ENCODE peak calls at places on chromosomes 4 and X, in eight cellular contexts. N is OCI-LY7; U is IMR-90; M is mesendoderm; L is CD4-positive, CD25-positive, alpha-beta regulatory T cell; J is testis; Y is cardiac muscle cell; O is CD8-positive, alpha-beta memory T cell. S is an unnamed sample.
A peak's percentile ranks its signal among the peaks of the same experiment; 100 is the strongest.

GRCh38 chr4:181272427-181272826 is 970.8 kb upstream of the TENM3 start:
- DNase-seq in M (no peak), U (no peak), L (no peak), J (no peak), Y (no peak), O (no peak), N (no peak), S (no peak)

GRCh38 chr4:108333353-108333920 is 164.7 kb upstream of the LEF1 start:
- DNase-seq in L (no peak), U (no peak), Y (no peak), N (no peak), O (no peak), M (no peak), J (no peak), S (no peak)

GRCh38 chr4:117773067-117773946 is 261.0 kb upstream of the NDST3 start:
- DNase-seq in L (no peak), O (no peak), U (no peak), M (no peak), Y (no peak), J (no peak), N (no peak), S (no peak)

GRCh38 chrX:12866451-12867377 is at the start of gene TLR7:
- DNase-seq in Y (no peak), J (no peak), O (no peak), N (peak; percentile 58), M (no peak), L (no peak), U (no peak), S (no peak)

GRCh38 chr4:128955751-128956150 is 137.6 kb downstream of the SCLT1 start:
- DNase-seq in Y (no peak), J (no peak), L (no peak), M (peak; percentile 0), N (no peak), O (no peak), U (no peak), S (no peak)

GRCh38 chr4:82652062-82652461 is 90.3 kb upstream of the TMEM150C start:
- DNase-seq in N (no peak), M (no peak), O (no peak), Y (peak; percentile 44), U (peak; percentile 23), L (no peak), J (no peak), S (no peak)

GRCh38 chr4:19300213-19300612 is 951.5 kb upstream of the SLIT2 start:
- DNase-seq in O (no peak), Y (no peak), J (no peak), N (no peak), L (no peak), U (peak; percentile 73), M (no peak), S (no peak)

GRCh38 chr4:6408263-6408662 is 64.2 kb downstream of the PPP2R2C start:
- DNase-seq in M (peak; percentile 64), U (no peak), L (no peak), O (no peak), N (peak; percentile 20), Y (no peak), J (peak; percentile 70), S (no peak)

GRCh38 chrX:55907968-55908607 is 190.5 kb downstream of the RRAGB start:
- DNase-seq in J (peak; percentile 68), Y (peak; percentile 30), N (no peak), U (no peak), O (peak; percentile 10), L (peak; percentile 15), M (peak; percentile 91), S (peak; percentile 78)

GRCh38 chr4:139279723-139280620 is at the start of gene MGARP:
- DNase-seq in M (peak; percentile 73), Y (peak; percentile 32), L (no peak), U (peak; percentile 30), N (no peak), J (peak; percentile 60), O (peak; percentile 21), S (no peak)

DNA sequence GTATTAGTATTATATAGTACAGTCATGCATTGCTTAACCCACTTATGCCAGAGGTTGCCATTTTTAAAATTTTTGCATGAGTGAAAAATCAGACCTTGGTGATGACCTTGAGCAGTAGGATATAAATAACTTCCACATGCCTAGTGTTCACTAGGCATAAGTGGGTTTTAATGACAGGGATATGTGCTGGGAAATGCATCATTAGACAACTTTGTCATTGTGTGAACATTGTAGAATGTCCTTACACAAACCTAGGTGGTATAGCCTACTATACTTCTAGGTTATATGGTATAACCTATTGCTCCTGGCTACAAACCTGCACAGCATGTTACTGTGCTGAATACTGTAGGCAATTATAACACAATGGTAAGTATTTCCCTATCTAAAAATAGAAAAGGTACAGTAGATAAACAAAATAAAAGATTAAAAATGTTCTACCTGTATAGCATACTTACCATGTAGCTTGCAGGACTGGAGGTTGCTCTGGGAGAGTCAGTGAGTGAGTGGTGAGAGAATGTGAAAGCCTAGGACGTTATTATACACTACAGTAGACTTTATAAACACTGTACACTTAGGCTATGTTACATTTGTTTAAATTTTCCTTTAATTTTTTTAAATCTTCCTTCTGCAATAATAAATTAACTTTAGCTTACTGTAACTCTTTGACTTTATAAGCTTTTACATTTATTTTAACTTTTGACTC is 326.7 kb downstream of the ANK2 start:
- DNase-seq in N (no peak), O (no peak), L (no peak), M (no peak), J (no peak), U (peak; percentile 7), Y (no peak), S (no peak)
- H3K36me3 ChIP-seq in N (no peaks in the 10 kb centered on the region), O (no peaks in the 10 kb centered on the region), L (no peaks in the 10 kb centered on the region), M (peaks cover 3% of the 10 kb centered on the region), J (no peaks in the 10 kb centered on the region), U (no peaks in the 10 kb centered on the region), Y (peaks cover 15% of the 10 kb centered on the region), S (no peaks in the 10 kb centered on the region)

GRCh38 chr4:7863911-7864681 is 75.6 kb downstream of the AFAP1 start:
- DNase-seq in O (no peak), N (peak; percentile 37), M (no peak), J (no peak), U (peak; percentile 42), Y (no peak), L (no peak), S (no peak)
- H3K36me3 ChIP-seq in O (no peaks in the 10 kb centered on the region), N (no peaks in the 10 kb centered on the region), M (peaks cover 4% of the 10 kb centered on the region), J (no peaks in the 10 kb centered on the region), U (peaks cover 39% of the 10 kb centered on the region), Y (peaks cover 4% of the 10 kb centered on the region), L (no peaks in the 10 kb centered on the region), S (no peaks in the 10 kb centered on the region)

DNA sequence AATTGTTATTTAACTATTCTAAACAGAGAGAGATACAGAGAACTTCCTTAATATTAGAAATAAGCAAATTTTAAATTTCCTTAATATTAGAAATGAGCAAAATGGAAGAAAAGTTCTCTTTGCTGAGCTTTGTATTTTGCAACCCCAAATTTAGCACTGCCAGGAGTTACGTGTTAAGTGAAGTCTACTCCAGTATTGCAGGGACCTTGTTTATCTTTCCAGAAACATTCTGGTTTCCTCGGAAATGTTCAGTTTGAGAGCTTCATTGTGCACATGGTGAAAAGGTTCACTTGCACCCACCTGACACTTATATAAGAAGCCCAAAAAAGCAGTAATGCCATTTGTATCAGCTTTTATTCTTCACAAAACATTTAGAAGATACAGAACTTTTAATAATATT is 6.2 kb upstream of the CXorf38 start:
- DNase-seq in U (no peak), N (no peak), Y (no peak), L (no peak), J (no peak), M (no peak), O (no peak), S (no peak)
- H3K36me3 ChIP-seq in U (peaks cover 2% of the 10 kb centered on the region), N (peaks cover 36% of the 10 kb centered on the region), Y (peaks cover 3% of the 10 kb centered on the region), L (peaks cover 27% of the 10 kb centered on the region), J (no peaks in the 10 kb centered on the region), M (no peaks in the 10 kb centered on the region), O (peaks cover 13% of the 10 kb centered on the region), S (no peaks in the 10 kb centered on the region)

DNA sequence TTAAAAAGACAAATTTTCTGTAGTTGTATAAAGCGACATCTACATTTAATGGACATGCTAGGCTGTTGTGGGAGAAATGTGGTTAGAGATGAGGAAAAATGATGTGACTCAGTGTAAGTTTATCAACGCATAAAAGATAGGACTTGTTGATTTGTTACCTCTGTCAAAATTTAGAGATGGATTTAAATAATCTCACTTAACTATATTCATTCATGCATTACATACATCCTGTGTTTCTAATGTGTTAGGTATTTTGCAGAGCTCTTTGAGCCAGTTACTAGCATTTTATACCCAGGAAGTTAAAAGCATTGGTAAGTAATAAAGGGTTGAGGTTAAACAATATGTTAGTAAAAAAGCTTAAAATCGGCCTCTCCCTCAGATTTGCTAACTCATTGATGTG is 34.3 kb downstream of the METAP1 start:
- DNase-seq in L (no peak), Y (no peak), M (no peak), U (peak; percentile 5), N (peak; percentile 9), J (no peak), O (no peak), S (no peak)
- H3K36me3 ChIP-seq in L (peaks cover 8% of the 10 kb centered on the region), Y (no peaks in the 10 kb centered on the region), M (no peaks in the 10 kb centered on the region), U (peaks cover 2% of the 10 kb centered on the region), N (peaks cover 55% of the 10 kb centered on the region), J (no peaks in the 10 kb centered on the region), O (no peaks in the 10 kb centered on the region), S (no peaks in the 10 kb centered on the region)